ENCODE peak calls at places on chromosomes 7 and 10, in nine cellular contexts. O is tibial artery, H is HCT116, W is dorsolateral prefrontal cortex, F is Caco-2, P is lower lobe of right lung, V is OCI-LY7, S is fibroblast of the aortic adventitia, E is IMR-90. Y is an unnamed sample.

GRCh38 chr10:16913266-16913665 is 96.0 kb upstream of the RSU1 start:
- DNase-seq in P (no peak), H (no peak), E (no peak), O (no peak), S (no peak), F (no peak), V (no peak), W (no peak), Y (no peak)

GRCh38 chr10:91590142-91590903 is 42.5 kb downstream of the PPP1R3C start:
- DNase-seq in H (no peak), F (no peak), O (peak; percentile 75), S (peak; percentile 98), E (peak; percentile 92), V (no peak), P (peak; percentile 48), W (peak; percentile 47), Y (peak; percentile 89)

GRCh38 chr10:91034494-91035157 is 113.7 kb upstream of the ANKRD1 start:
- DNase-seq in P (peak; percentile 60), O (peak; percentile 79), H (no peak), V (no peak), W (peak; percentile 48), E (peak; percentile 19), F (no peak), S (peak; percentile 78), Y (peak; percentile 79)

GRCh38 chr10:119341236-119342016 is 134.1 kb downstream of the GRK5 start:
- DNase-seq in V (no peak), E (peak; percentile 83), P (no peak), S (peak; percentile 61), W (no peak), H (no peak), O (no peak), F (peak; percentile 55), Y (peak; percentile 79)

GRCh38 chr10:117710181-117710798 is 167.7 kb downstream of the EMX2 start:
- DNase-seq in E (no peak), S (no peak), P (no peak), O (no peak), H (no peak), V (peak; percentile 2), F (no peak), W (no peak), Y (no peak)

GRCh38 chr10:1020966-1021365 is 4.7 kb downstream of the IDI2 start:
- DNase-seq in E (no peak), V (no peak), P (no peak), H (no peak), S (no peak), W (no peak), O (no peak), F (no peak), Y (no peak)

GRCh38 chr10:33212061-33212748 is 122.3 kb downstream of the NRP1 start:
- DNase-seq in P (no peak), V (no peak), W (no peak), O (no peak), E (peak; percentile 63), S (no peak), F (no peak), H (no peak), Y (peak; percentile 58)

GRCh38 chr10:124745678-124746077 is 1.5 kb upstream of the FAM53B start:
- DNase-seq in E (peak; percentile 72), W (no peak), F (no peak), S (peak; percentile 81), H (peak; percentile 56), P (no peak), V (peak; percentile 75), O (no peak), Y (peak; percentile 71)

GRCh38 chr7:68186072-68186471 is 1189.4 kb downstream of the TYW1 start:
- DNase-seq in F (no peak), H (no peak), V (no peak), O (no peak), S (no peak), P (no peak), W (no peak), E (no peak), Y (no peak)

GRCh38 chr10:127853868-127854768 is 38.6 kb downstream of the CLRN3 start:
- DNase-seq in V (peak; percentile 88), F (peak; percentile 49), P (peak; percentile 75), S (peak; percentile 62), E (peak; percentile 47), O (peak; percentile 55), W (peak; percentile 81), H (peak; percentile 75), Y (peak; percentile 70)

GRCh38 chr7:36749282-36749960 is 25.1 kb upstream of the AOAH start:
- DNase-seq in F (no peak), E (peak; percentile 10), S (peak; percentile 67), P (no peak), H (no peak), V (no peak), O (no peak), W (no peak), Y (peak; percentile 24)

GRCh38 chr10:127952575-127952869 is 45.6 kb downstream of the PTPRE start:
- DNase-seq in F (no peak), V (no peak), H (no peak), O (no peak), P (no peak), S (no peak), W (no peak), E (no peak), Y (no peak)

GRCh38 chr10:96672491-96673175 is 47.7 kb downstream of the PIK3AP1 start:
- DNase-seq in H (no peak), P (no peak), O (no peak), F (no peak), S (no peak), W (no peak), V (no peak), E (no peak), Y (no peak)

GRCh38 chr10:112362833-112363232 is 11.1 kb upstream of the ACSL5 start:
- DNase-seq in V (no peak), F (peak; percentile 28), O (peak; percentile 45), W (no peak), S (peak; percentile 52), P (no peak), E (no peak), H (no peak), Y (peak; percentile 51)

GRCh38 chr10:127989481-127989964 is 82.6 kb downstream of the PTPRE start:
- DNase-seq in S (peak; percentile 41), F (no peak), V (no peak), O (no peak), H (no peak), P (no peak), W (no peak), E (no peak), Y (no peak)

GRCh38 chr10:52313350-52314006 is 603 bp upstream of the DKK1 start:
- DNase-seq in H (peak; percentile 55), P (no peak), S (peak; percentile 8), W (no peak), O (no peak), V (no peak), E (peak; percentile 32), F (peak; percentile 82), Y (no peak)

GRCh38 chr10:129911451-129912160 is 52.5 kb downstream of the EBF3 start:
- DNase-seq in P (no peak), S (no peak), F (no peak), W (peak; percentile 17), V (no peak), O (no peak), E (no peak), H (no peak), Y (no peak)

GRCh38 chr10:132140167-132140925 is 46.4 kb upstream of the DPYSL4 start:
- DNase-seq in F (no peak), E (no peak), S (no peak), P (peak; percentile 32), V (no peak), O (no peak), W (peak; percentile 28), H (no peak), Y (no peak)

GRCh38 chr7:15463801-15464761 is 97.7 kb downstream of the AGMO start:
- DNase-seq in S (peak; percentile 73), O (no peak), F (no peak), H (no peak), P (no peak), V (no peak), W (no peak), E (peak; percentile 15), Y (peak; percentile 52)

GRCh38 chr7:107998150-107998549 is 4.8 kb downstream of the LAMB1 start:
- DNase-seq in H (no peak), V (no peak), P (no peak), F (no peak), E (no peak), W (no peak), S (no peak), O (no peak), Y (no peak)

GRCh38 chr7:82740246-82740848 is 296.8 kb upstream of the CACNA2D1 start:
- DNase-seq in V (peak; percentile 56), O (no peak), H (peak; percentile 50), S (peak; percentile 68), F (peak; percentile 53), P (no peak), W (no peak), E (peak; percentile 72), Y (peak; percentile 71)

GRCh38 chr10:101760510-101760909 is 15.4 kb downstream of the FGF8 start:
- DNase-seq in S (peak; percentile 19), H (no peak), V (no peak), E (no peak), F (no peak), P (no peak), W (no peak), O (no peak), Y (no peak)

DNA sequence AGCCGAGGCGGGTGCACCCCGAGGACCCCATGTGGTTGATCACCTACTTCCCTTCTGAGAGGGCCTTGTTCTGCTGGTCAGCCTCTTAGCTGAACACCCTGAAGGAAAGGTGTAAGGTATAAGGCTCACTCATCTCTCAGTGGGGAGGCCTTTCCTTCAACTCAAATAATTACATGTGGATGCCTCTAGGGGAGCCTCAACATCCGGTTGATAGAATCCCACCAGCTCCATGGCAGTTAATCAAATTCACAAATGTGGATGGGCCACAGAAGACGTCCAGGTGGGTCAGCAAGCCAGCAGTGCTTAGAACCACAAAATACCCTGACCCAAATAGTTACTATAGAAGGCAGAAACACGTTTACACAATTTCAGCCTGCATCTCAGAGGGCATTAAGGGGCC is 37.7 kb upstream of the ZNF32 start:
- DNase-seq in S (no peak), H (no peak), W (no peak), O (no peak), E (no peak), P (no peak), V (no peak), F (no peak), Y (no peak)
- TF ChIP-seq CTCF in S (peak; percentile 3), H (no peak), W (no peak), O (no peak), E (no peak), P (no peak), V (no peak), F (peak; percentile 12), Y (no peak)

GRCh38 chr10:110010076-110011069 is 2.6 kb downstream of the ADD3 start:
- DNase-seq in H (no peak), W (no peak), E (peak; percentile 55), V (peak; percentile 51), P (no peak), O (no peak), F (no peak), S (no peak), Y (no peak)
- H3K4me3 ChIP-seq in H (no peak overlapping the region), W (peak overlapping the region; percentile 88), E (no peak overlapping the region), V (peak overlapping the region; percentile 96), P (peak overlapping the region; percentile 78), O (peak overlapping the region; percentile 97), F (peak overlapping the region; percentile 94), S (peak overlapping the region; percentile 93), Y (peak overlapping the region; percentile 83)

GRCh38 chr7:151012921-151013347 is 11.4 kb downstream of the ATG9B start:
- DNase-seq in E (no peak), S (no peak), F (no peak), V (no peak), O (no peak), W (no peak), P (no peak), H (no peak), Y (peak; percentile 19)
- TF ChIP-seq CTCF in E (peak; percentile 54), S (peak; percentile 62), F (no peak), V (peak; percentile 64), O (peak; percentile 23), W (no peak), P (peak; percentile 36), H (no peak), Y (peak; percentile 66)

GRCh38 chr7:27182285-27182827 is 2.7 kb downstream of the HOXA11 start:
- DNase-seq in F (peak; percentile 23), S (no peak), E (no peak), O (peak; percentile 20), P (no peak), H (no peak), W (peak; percentile 14), V (no peak), Y (no peak)
- H3K4me3 ChIP-seq in F (no peak overlapping the region), S (no peak overlapping the region), E (no peak overlapping the region), O (no peak overlapping the region), P (no peak overlapping the region), H (no peak overlapping the region), W (no peak overlapping the region), V (no peak overlapping the region), Y (no peak overlapping the region)